ENCODE peak calls at places on chromosomes 7 and 10, in nine cellular contexts. F, W, S, N, U, T, O, H and R are unnamed samples.

GRCh38 chr7:24341677-24342076 is 57.7 kb downstream of the NPY start:
- DNase-seq in F (no peak), W (no peak), S (no peak), N (no peak), U (no peak), T (no peak), O (peak), H (no peak), R (no peak)

GRCh38 chr7:130256716-130257115 is 9.9 kb upstream of the CPA2 start:
- DNase-seq in F (no peak), W (no peak), S (no peak), N (no peak), U (no peak), T (no peak), O (no peak), H (no peak), R (no peak)

GRCh38 chr7:5634107-5634950 is 147.1 kb downstream of the RNF216 start:
- DNase-seq in F (no peak), W (peak), S (peak), N (peak), U (no peak), T (peak), O (peak), H (no peak), R (no peak)

GRCh38 chr10:1402016-1402820 is 335.1 kb downstream of the ADARB2 start:
- DNase-seq in F (no peak), W (no peak), S (peak), N (no peak), U (no peak), T (no peak), O (no peak), H (no peak), R (no peak)

GRCh38 chr7:97846945-97847344 is 25.3 kb downstream of the ASNS start:
- DNase-seq in F (no peak), W (no peak), S (no peak), N (no peak), U (no peak), T (no peak), O (no peak), H (no peak), R (no peak)

GRCh38 chr7:79064187-79064823 is 389.2 kb downstream of the MAGI2 start:
- DNase-seq in F (no peak), W (no peak), S (no peak), N (no peak), U (no peak), T (no peak), O (no peak), H (no peak), R (no peak)

GRCh38 chr7:28812641-28813040 is 145.5 kb downstream of the TRIL start:
- DNase-seq in F (no peak), W (no peak), S (no peak), N (no peak), U (no peak), T (no peak), O (no peak), H (no peak), R (no peak)

GRCh38 chr7:91351374-91351773 is 87.1 kb downstream of the FZD1 start:
- DNase-seq in F (no peak), W (peak), S (no peak), N (no peak), U (no peak), T (no peak), O (no peak), H (no peak), R (peak)

GRCh38 chr10:125967533-125967932 is 71.2 kb downstream of the FANK1 start:
- DNase-seq in F (no peak), W (no peak), S (no peak), N (no peak), U (no peak), T (no peak), O (no peak), H (no peak), R (no peak)

GRCh38 chr10:33183658-33184057 is 150.8 kb downstream of the NRP1 start:
- DNase-seq in F (no peak), W (peak), S (no peak), N (no peak), U (no peak), T (no peak), O (no peak), H (no peak), R (no peak)

GRCh38 chr7:84060760-84061261 is 133.8 kb downstream of the SEMA3A start:
- DNase-seq in F (no peak), W (peak), S (no peak), N (no peak), U (no peak), T (no peak), O (no peak), H (no peak), R (no peak)

GRCh38 chr7:150972094-150972493 is 6.0 kb downstream of the KCNH2 start:
- DNase-seq in F (no peak), W (no peak), S (no peak), N (peak), U (no peak), T (no peak), O (no peak), H (no peak), R (no peak)

GRCh38 chr10:60717852-60718251 is 60.4 kb upstream of the CDK1 start:
- DNase-seq in F (no peak), W (no peak), S (no peak), N (no peak), U (no peak), T (no peak), O (no peak), H (no peak), R (no peak)

GRCh38 chr10:127027786-127028185 is 122.6 kb downstream of the DOCK1 start:
- DNase-seq in F (no peak), W (no peak), S (no peak), N (no peak), U (no peak), T (no peak), O (no peak), H (no peak), R (no peak)

GRCh38 chr10:14954001-14954770 is at the start of gene DCLRE1C:
- DNase-seq in F (peak), W (peak), S (peak), N (peak), U (peak), T (peak), O (peak), H (peak), R (peak)

GRCh38 chr7:69906309-69906995 is 308.2 kb downstream of the AUTS2 start:
- DNase-seq in F (no peak), W (no peak), S (no peak), N (no peak), U (no peak), T (no peak), O (no peak), H (no peak), R (no peak)

GRCh38 chr7:129069021-129069420 is 14.1 kb upstream of the TNPO3 start:
- DNase-seq in F (no peak), W (no peak), S (no peak), N (no peak), U (no peak), T (no peak), O (no peak), H (no peak), R (no peak)

DNA sequence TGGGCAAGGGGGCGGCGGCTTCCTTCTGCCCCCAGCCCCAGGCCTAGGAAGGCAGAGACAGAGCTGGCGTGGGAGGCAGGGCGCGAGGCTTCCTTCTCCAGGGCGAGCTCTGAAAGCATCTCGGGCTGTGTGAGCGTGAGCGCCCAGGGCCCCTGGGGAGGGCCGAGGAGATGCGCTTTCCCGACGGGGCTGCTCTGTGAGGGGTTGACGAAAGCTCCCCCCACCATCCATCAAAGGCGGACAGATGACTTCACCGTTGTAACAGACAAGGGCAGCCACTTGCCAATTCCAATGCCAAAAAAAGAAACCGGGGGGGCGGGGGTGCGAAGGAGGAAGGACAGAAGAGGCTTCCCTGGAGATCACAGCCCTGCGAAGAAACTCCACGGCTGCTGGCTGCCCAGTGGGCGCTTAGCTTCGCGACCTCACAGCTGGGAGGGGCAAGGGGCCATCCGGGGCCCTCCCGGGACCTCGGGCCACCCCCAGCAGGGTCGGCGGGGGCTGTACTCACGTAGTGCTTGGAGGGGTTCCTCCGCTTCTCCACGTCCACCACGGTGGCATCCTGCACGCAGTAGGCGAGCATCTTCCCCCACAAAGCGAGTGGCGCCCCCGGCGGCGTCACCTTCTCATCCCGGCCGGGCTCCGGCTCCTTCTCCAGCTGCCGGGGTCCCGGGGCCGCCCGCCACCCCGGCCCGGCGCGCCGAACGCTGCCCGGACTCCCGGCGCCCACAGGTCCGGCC is 521 bp downstream of the SH3PXD2A start:
- DNase-seq in F (no peak), W (peak), S (peak), N (peak), U (no peak), T (peak), O (peak), H (no peak), R (no peak)
- H3K27ac ChIP-seq in F (no peak), W (no peak), S (peak), N (peak), U (no peak), T (no peak), O (peak), H (no peak), R (peak)

GRCh38 chr10:28130267-28130666 is 131.4 kb upstream of the ODAD2 start:
- DNase-seq in F (no peak), W (peak), S (no peak), N (no peak), U (no peak), T (no peak), O (no peak), H (no peak), R (no peak)
- H3K27ac ChIP-seq in F (peak), W (no peak), S (no peak), N (no peak), U (no peak), T (no peak), O (no peak), H (no peak), R (peak)

GRCh38 chr7:106252568-106252967 is 32.2 kb downstream of the NAMPT start:
- DNase-seq in F (no peak), W (no peak), S (no peak), N (no peak), U (no peak), T (no peak), O (no peak), H (no peak), R (no peak)
- H3K27ac ChIP-seq in F (no peak), W (no peak), S (no peak), N (no peak), U (no peak), T (no peak), O (no peak), H (no peak), R (no peak)

DNA sequence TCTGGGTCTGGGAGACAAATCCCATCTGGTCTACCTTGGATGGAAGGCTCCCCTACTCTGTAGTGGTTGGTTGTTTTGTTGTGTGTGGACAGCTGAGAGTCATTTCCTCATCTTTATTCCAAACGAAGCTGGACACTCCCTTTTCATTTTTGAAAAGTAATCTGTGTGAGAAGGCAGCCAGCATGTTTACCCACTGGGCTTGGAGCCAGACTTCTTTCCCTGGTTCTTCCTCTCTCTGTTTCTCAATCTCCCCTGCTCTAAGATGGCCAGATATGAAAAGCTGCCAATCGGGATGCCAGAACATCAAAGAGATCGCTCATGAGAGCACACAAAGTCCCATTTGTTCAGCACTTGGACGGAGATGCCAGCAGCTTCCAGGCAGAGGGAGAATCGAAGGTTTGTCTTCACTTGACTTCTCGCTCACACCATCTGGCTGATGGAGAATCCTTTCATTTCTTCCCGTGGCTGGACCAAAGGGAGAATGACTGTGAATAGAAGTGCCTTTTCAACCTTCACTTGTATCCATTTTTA is 108.2 kb upstream of the AGR3 start:
- DNase-seq in F (peak), W (peak), S (no peak), N (peak), U (no peak), T (no peak), O (peak), H (peak), R (peak)
- H3K27ac ChIP-seq in F (peak), W (peak), S (no peak), N (peak), U (no peak), T (no peak), O (no peak), H (no peak), R (peak)